ENCODE peak calls at places on chromosomes 5 and 9, in five cellular contexts. X is PC-9, B is GM23248, V is SK-N-SH, U is HepG2. M is an unnamed sample. For H3K79me2, the result is how much of the 10 kb centered on the place peaks cover.

GRCh38 chr5:167644619-167645018 is 646.8 kb upstream of the WWC1 start:
- DNase-seq in V (no peak), B (peak), X (no peak), U (no peak), M (peak)

GRCh38 chr5:150651924-150652688 is 8.9 kb upstream of the MYOZ3 start:
- DNase-seq in X (no peak), V (no peak), B (no peak), U (no peak), M (no peak)

GRCh38 chr5:98872679-98873078 is 56.1 kb downstream of the CHD1 start:
- DNase-seq in U (no peak), B (peak), X (no peak), V (no peak), M (peak)

GRCh38 chr9:23821400-23822181 is 4.4 kb downstream of the ELAVL2 start:
- DNase-seq in X (no peak), V (peak), U (no peak), B (peak), M (no peak)

GRCh38 chr5:148913985-148914421 is 87.6 kb downstream of the ADRB2 start:
- DNase-seq in X (peak), V (no peak), U (peak), B (peak), M (peak)

GRCh38 chr5:5751496-5751895 is 329.0 kb downstream of the ICE1 start:
- DNase-seq in B (no peak), X (no peak), V (no peak), U (no peak), M (no peak)

GRCh38 chr9:123679330-123679987 is 250.5 kb downstream of the DENND1A start:
- DNase-seq in X (no peak), V (peak), U (peak), B (no peak), M (peak)

GRCh38 chr9:129474740-129475404 is 146.0 kb downstream of the C9orf50 start:
- DNase-seq in V (no peak), X (no peak), B (peak), U (no peak), M (no peak)

GRCh38 chr9:100322954-100323536 is 29.7 kb downstream of the TEX10 start:
- DNase-seq in U (peak), V (peak), B (peak), X (peak), M (peak)

GRCh38 chr5:976849-977751 is 31.5 kb upstream of the NKD2 start:
- DNase-seq in U (no peak), V (no peak), X (no peak), B (no peak), M (no peak)

GRCh38 chr9:130854086-130854485 is 19.0 kb downstream of the ABL1 start:
- DNase-seq in V (no peak), U (no peak), B (no peak), X (peak), M (no peak)

GRCh38 chr5:172523146-172523745 is 68.9 kb upstream of the SH3PXD2B start:
- DNase-seq in X (no peak), V (no peak), B (no peak), U (no peak), M (no peak)

GRCh38 chr5:96049398-96050272 is 88.0 kb upstream of the ELL2 start:
- DNase-seq in X (no peak), V (no peak), U (no peak), B (peak), M (peak)

GRCh38 chr5:57349214-57349613 is 133.4 kb downstream of the ACTBL2 start:
- DNase-seq in B (no peak), U (no peak), V (no peak), X (no peak), M (peak)

GRCh38 chr5:83554686-83555085 is 83.1 kb downstream of the VCAN start:
- DNase-seq in B (peak), U (no peak), X (no peak), V (no peak), M (peak)

GRCh38 chr5:57825026-57825683 is 342.5 kb upstream of the ACTBL2 start:
- DNase-seq in X (peak), U (no peak), V (no peak), B (peak), M (peak)

GRCh38 chr5:32369032-32369431 is 56.3 kb upstream of the MTMR12 start:
- DNase-seq in X (no peak), V (no peak), U (peak), B (no peak), M (no peak)

GRCh38 chr5:146788918-146789317 is 89.6 kb downstream of the PPP2R2B start:
- DNase-seq in B (no peak), U (no peak), X (no peak), V (no peak), M (no peak)

GRCh38 chr9:122941560-122942234 is 877 bp downstream of the RABGAP1 start:
- DNase-seq in B (peak), X (no peak), U (peak), V (no peak), M (peak)

GRCh38 chr5:34677428-34677827 is 21.3 kb downstream of the RAI14 start:
- DNase-seq in B (no peak), U (no peak), V (no peak), X (no peak), M (no peak)

GRCh38 chr5:34673463-34674125 is 17.5 kb downstream of the RAI14 start:
- DNase-seq in B (no peak), U (no peak), V (no peak), X (peak), M (no peak)

GRCh38 chr5:34676409-34676808 is 20.3 kb downstream of the RAI14 start:
- DNase-seq in X (no peak), U (no peak), V (no peak), B (peak), M (peak)

GRCh38 chr5:34674226-34674625 is 18.1 kb downstream of the RAI14 start:
- DNase-seq in X (peak), U (no peak), B (peak), V (no peak), M (peak)

GRCh38 chr5:34675857-34676256 is 19.7 kb downstream of the RAI14 start:
- DNase-seq in B (peak), X (no peak), U (no peak), V (no peak), M (no peak)
- H3K79me2 ChIP-seq in B (half or more), X (half or more), U (under half), V (half or more), M (half or more)

GRCh38 chr5:124725040-124725434 is 21.4 kb downstream of the ZNF608 start:
- DNase-seq in B (no peak), X (no peak), U (no peak), V (no peak), M (no peak)
- H3K79me2 ChIP-seq in B (under half), X (under half), U (under half), V (under half), M (under half)

GRCh38 chr9:92748233-92748497 is 16.5 kb downstream of the BICD2 start:
- DNase-seq in X (no peak), V (no peak), U (no peak), B (no peak), M (no peak)
- H3K79me2 ChIP-seq in X (half or more), V (half or more), U (half or more), B (half or more), M (half or more)

DNA sequence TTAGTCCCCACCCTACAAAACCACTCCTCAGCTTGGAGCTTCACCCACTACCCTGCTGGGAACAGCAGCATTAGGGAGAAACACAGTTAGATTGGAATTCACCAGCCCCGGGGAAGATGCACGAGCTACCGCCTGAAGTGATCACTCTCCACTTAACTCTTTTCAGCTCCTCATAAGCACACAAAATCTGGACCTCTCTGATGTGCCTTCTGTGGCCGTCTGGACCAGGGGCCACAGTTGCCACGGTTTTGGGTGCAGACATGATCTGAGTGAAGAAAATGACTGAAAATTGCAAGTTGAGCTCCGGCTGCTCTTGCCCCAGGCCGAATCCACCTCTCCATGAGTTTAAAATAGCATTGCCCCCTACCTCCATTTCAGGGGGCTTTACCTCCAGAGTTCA is 95.2 kb downstream of the TENT4A start:
- DNase-seq in V (no peak), B (no peak), U (no peak), X (no peak), M (no peak)
- H3K79me2 ChIP-seq in V (under half), B (under half), U (under half), X (under half), M (under half)

GRCh38 chr5:157855404-157855994 is 3.4 kb downstream of the CLINT1 start:
- DNase-seq in B (peak), X (peak), V (peak), U (peak), M (peak)
- H3K79me2 ChIP-seq in B (half or more), X (half or more), V (half or more), U (half or more), M (half or more)